ENCODE peak calls at places on chromosomes 12 and 14, in seven cellular contexts. W is type B pancreatic cell; R is myocyte; J is neuronal stem cell; A is coronary artery; V is CD4-positive, CD25-positive, alpha-beta regulatory T cell; Z is astrocyte of the spinal cord. S is an unnamed sample.

GRCh38 chr12:115934046-115934445 is 343.4 kb downstream of the MED13L start:
- DNase-seq in W (no peak), R (peak), J (no peak), A (peak), V (no peak), Z (no peak), S (no peak)

GRCh38 chr12:5377997-5378596 is 53.8 kb upstream of the NTF3 start:
- DNase-seq in W (no peak), R (peak), J (no peak), A (no peak), V (no peak), Z (no peak), S (no peak)

GRCh38 chr12:102567031-102567985 is 86.9 kb upstream of the IGF1 start:
- DNase-seq in W (no peak), R (peak), J (no peak), A (no peak), V (no peak), Z (peak), S (no peak)

GRCh38 chr12:28539691-28540323 is 349.6 kb downstream of the CCDC91 start:
- DNase-seq in W (no peak), R (no peak), J (no peak), A (no peak), V (no peak), Z (no peak), S (no peak)

GRCh38 chr12:47222960-47223847 is 143.4 kb upstream of the AMIGO2 start:
- DNase-seq in W (no peak), R (no peak), J (no peak), A (no peak), V (no peak), Z (peak), S (no peak)

GRCh38 chr12:71057330-71057729 is 100.5 kb downstream of the TSPAN8 start:
- DNase-seq in W (no peak), R (no peak), J (no peak), A (no peak), V (no peak), Z (no peak), S (no peak)

GRCh38 chr12:19915392-19916192 is 452.7 kb upstream of the PDE3A start:
- DNase-seq in W (no peak), R (peak), J (peak), A (no peak), V (no peak), Z (peak), S (peak)

GRCh38 chr14:27739657-27740156 is 1026.9 kb upstream of the FOXG1 start:
- DNase-seq in W (no peak), R (no peak), J (no peak), A (no peak), V (no peak), Z (no peak), S (no peak)

GRCh38 chr14:80770114-80770917 is 171.2 kb downstream of the CEP128 start:
- DNase-seq in W (no peak), R (no peak), J (no peak), A (no peak), V (no peak), Z (no peak), S (no peak)

GRCh38 chr12:87849074-87849473 is 180.1 kb downstream of the C12orf50 start:
- DNase-seq in W (no peak), R (peak), J (no peak), A (no peak), V (no peak), Z (no peak), S (no peak)